ENCODE peak calls at places on chromosomes 12 and 14, in five cellular contexts. One of them, this sample, is unnamed.

GRCh38 chr12:120940799-120941198 is 36.6 kb upstream of the SPPL3 start:
- DNase-seq in uterus: no peak
- DNase-seq in Calu3: no peak
- DNase-seq in neural crest cell: no peak
- DNase-seq in SW 1271: no peak
- DNase-seq in this sample: no peak

GRCh38 chr14:78611031-78611430 is 440.9 kb downstream of the NRXN3 start:
- DNase-seq in uterus: no peak
- DNase-seq in neural crest cell: no peak
- DNase-seq in SW 1271: no peak
- DNase-seq in Calu3: no peak
- DNase-seq in this sample: no peak

GRCh38 chr12:54984602-54985376 is at the start of gene TESPA1:
- DNase-seq in uterus: peak
- DNase-seq in neural crest cell: no peak
- DNase-seq in SW 1271: no peak
- DNase-seq in Calu3: no peak
- DNase-seq in this sample: peak

GRCh38 chr12:96132819-96133218 is 61.4 kb upstream of the ELK3 start:
- DNase-seq in Calu3: peak
- DNase-seq in neural crest cell: no peak
- DNase-seq in SW 1271: peak
- DNase-seq in uterus: no peak
- DNase-seq in this sample: no peak

GRCh38 chr14:35535794-35536112 is 1.8 kb downstream of the INSM2 start:
- DNase-seq in neural crest cell: no peak
- DNase-seq in uterus: no peak
- DNase-seq in Calu3: no peak
- DNase-seq in SW 1271: no peak
- DNase-seq in this sample: no peak

GRCh38 chr14:50225067-50225973 is 6.1 kb downstream of the SOS2 start:
- DNase-seq in Calu3: no peak
- DNase-seq in SW 1271: no peak
- DNase-seq in uterus: no peak
- DNase-seq in neural crest cell: no peak
- DNase-seq in this sample: peak

GRCh38 chr14:21299562-21300130 is 19.8 kb downstream of the RPGRIP1 start:
- DNase-seq in Calu3: no peak
- DNase-seq in SW 1271: no peak
- DNase-seq in uterus: no peak
- DNase-seq in neural crest cell: no peak
- DNase-seq in this sample: no peak

GRCh38 chr14:72523397-72524157 is 370.3 kb downstream of the DPF3 start:
- DNase-seq in SW 1271: no peak
- DNase-seq in Calu3: no peak
- DNase-seq in uterus: no peak
- DNase-seq in neural crest cell: no peak
- DNase-seq in this sample: peak

GRCh38 chr14:54591461-54592245 is 24.7 kb downstream of the SAMD4A start:
- DNase-seq in uterus: no peak
- DNase-seq in SW 1271: peak
- DNase-seq in Calu3: no peak
- DNase-seq in neural crest cell: no peak
- DNase-seq in this sample: no peak

GRCh38 chr12:1171657-1172056 is 180.6 kb downstream of the ERC1 start:
- DNase-seq in SW 1271: no peak
- DNase-seq in neural crest cell: no peak
- DNase-seq in uterus: no peak
- DNase-seq in Calu3: peak
- DNase-seq in this sample: no peak

GRCh38 chr14:63938198-63939005 is 85.6 kb downstream of the SYNE2 start:
- DNase-seq in uterus: no peak
- DNase-seq in Calu3: peak
- DNase-seq in neural crest cell: no peak
- DNase-seq in SW 1271: no peak
- DNase-seq in this sample: no peak

GRCh38 chr12:53055471-53056266 is 5.8 kb downstream of the TNS2 start:
- DNase-seq in SW 1271: no peak
- DNase-seq in neural crest cell: no peak
- DNase-seq in Calu3: no peak
- DNase-seq in uterus: no peak
- DNase-seq in this sample: no peak

GRCh38 chr12:124449623-124450375 is 117.6 kb downstream of the NCOR2 start:
- DNase-seq in uterus: no peak
- DNase-seq in Calu3: no peak
- DNase-seq in neural crest cell: no peak
- DNase-seq in SW 1271: no peak
- DNase-seq in this sample: no peak

GRCh38 chr12:129075451-129076208 is 222.4 kb downstream of the GLT1D1 start:
- DNase-seq in uterus: no peak
- DNase-seq in neural crest cell: no peak
- DNase-seq in SW 1271: no peak
- DNase-seq in Calu3: no peak
- DNase-seq in this sample: no peak

GRCh38 chr14:98682031-98682430 is 590.0 kb downstream of the BCL11B start:
- DNase-seq in Calu3: no peak
- DNase-seq in uterus: no peak
- DNase-seq in neural crest cell: no peak
- DNase-seq in SW 1271: no peak
- DNase-seq in this sample: no peak

GRCh38 chr12:121009744-121010143 is 6.5 kb downstream of the C12orf43 start:
- DNase-seq in uterus: no peak
- DNase-seq in Calu3: peak
- DNase-seq in SW 1271: peak
- DNase-seq in neural crest cell: peak
- DNase-seq in this sample: peak

GRCh38 chr12:46244997-46245396 is 23.8 kb downstream of the SLC38A1 start:
- DNase-seq in uterus: no peak
- DNase-seq in SW 1271: no peak
- DNase-seq in Calu3: no peak
- DNase-seq in neural crest cell: no peak
- DNase-seq in this sample: no peak

GRCh38 chr12:14886271-14886670 is 617 bp upstream of the MGP start:
- DNase-seq in Calu3: peak
- DNase-seq in uterus: no peak
- DNase-seq in SW 1271: no peak
- DNase-seq in neural crest cell: no peak
- DNase-seq in this sample: no peak

GRCh38 chr12:78248321-78248720 is 417.6 kb downstream of the NAV3 start:
- DNase-seq in uterus: no peak
- DNase-seq in Calu3: no peak
- DNase-seq in SW 1271: no peak
- DNase-seq in neural crest cell: no peak
- DNase-seq in this sample: no peak

GRCh38 chr12:104566244-104566993 is 109.7 kb downstream of the CHST11 start:
- DNase-seq in SW 1271: no peak
- DNase-seq in Calu3: no peak
- DNase-seq in neural crest cell: no peak
- DNase-seq in uterus: no peak
- DNase-seq in this sample: no peak

GRCh38 chr12:114913871-114914801 is 230.2 kb upstream of the TBX3 start:
- DNase-seq in uterus: no peak
- DNase-seq in Calu3: no peak
- DNase-seq in neural crest cell: no peak
- DNase-seq in SW 1271: no peak
- DNase-seq in this sample: no peak

GRCh38 chr12:1691123-1692007 is 495 bp downstream of the ADIPOR2 start:
- DNase-seq in SW 1271: peak
- DNase-seq in neural crest cell: no peak
- DNase-seq in Calu3: peak
- DNase-seq in uterus: no peak
- DNase-seq in this sample: peak